ENCODE peak calls at places on chromosomes 7 and 10, in five cellular contexts. P is cardiac muscle cell; B is adipocyte; L is IMR-90; Z is activated T-cell treated with anti-CD3 and anti-CD28 coated beads, Interleukin-2, amount 50 U/mL, for 4 hours. D is an unnamed sample.
A peak's percentile ranks its signal among the peaks of the same experiment; 100 is the strongest.

GRCh38 chr7:31488562-31489203 is 25.2 kb upstream of the ITPRID1 start:
- DNase-seq in P (peak; percentile 46), B (peak; percentile 1), L (no peak), Z (no peak), D (peak; percentile 12)

GRCh38 chr7:91149518-91149917 is 114.7 kb upstream of the FZD1 start:
- DNase-seq in B (peak; percentile 19), P (no peak), L (no peak), Z (no peak), D (peak; percentile 15)

GRCh38 chr7:36984710-36985308 is 260.5 kb upstream of the AOAH start:
- DNase-seq in B (no peak), L (no peak), P (no peak), Z (no peak), D (no peak)

GRCh38 chr10:46526682-46527038 is 29.8 kb downstream of the GPRIN2 start:
- DNase-seq in Z (no peak), B (no peak), P (no peak), L (no peak), D (no peak)

GRCh38 chr10:132464256-132465192 is 67.5 kb downstream of the PWWP2B start:
- DNase-seq in P (peak; percentile 71), B (no peak), Z (no peak), L (no peak), D (peak; percentile 39)

GRCh38 chr7:64314493-64315020 is 796 bp downstream of the ZNF736 start:
- DNase-seq in Z (no peak), B (no peak), P (no peak), L (no peak), D (no peak)

GRCh38 chr10:51879238-51879637 is 179.8 kb upstream of the CSTF2T start:
- DNase-seq in B (peak; percentile 98), L (peak; percentile 100), Z (no peak), P (peak; percentile 96), D (peak; percentile 100)

GRCh38 chr10:101075775-101076174 is 14.0 kb downstream of the KAZALD1 start:
- DNase-seq in Z (no peak), B (no peak), P (no peak), L (no peak), D (no peak)

GRCh38 chr10:67452892-67453291 is 243.1 kb downstream of the CTNNA3 start:
- DNase-seq in L (no peak), Z (no peak), B (no peak), P (no peak), D (no peak)

GRCh38 chr10:25028711-25029110 is 12.3 kb downstream of the THNSL1 start:
- DNase-seq in L (peak; percentile 32), P (no peak), B (no peak), Z (no peak), D (no peak)

GRCh38 chr10:79209831-79210230 is 137.4 kb upstream of the PPIF start:
- DNase-seq in P (no peak), B (no peak), L (no peak), Z (no peak), D (no peak)

GRCh38 chr10:132113206-132113605 is 47.5 kb downstream of the JAKMIP3 start:
- DNase-seq in P (no peak), B (no peak), Z (no peak), L (no peak), D (no peak)

GRCh38 chr7:74587435-74588126 is 69.9 kb upstream of the GTF2I start:
- DNase-seq in B (peak; percentile 95), L (peak; percentile 89), Z (no peak), P (peak; percentile 97), D (peak; percentile 85)

GRCh38 chr7:107012691-107013090 is 31.8 kb upstream of the PRKAR2B start:
- DNase-seq in L (no peak), Z (no peak), P (no peak), B (no peak), D (no peak)

GRCh38 chr10:5291501-5292195 is 73.1 kb upstream of the UCN3 start:
- DNase-seq in P (peak; percentile 90), L (peak; percentile 79), B (peak; percentile 84), Z (peak; percentile 48), D (peak; percentile 96)

GRCh38 chr7:128233471-128233870 is 7.6 kb upstream of the LEP start:
- DNase-seq in P (no peak), B (no peak), Z (no peak), L (no peak), D (no peak)

GRCh38 chr10:119726291-119727261 is 726 bp downstream of the INPP5F start:
- DNase-seq in P (no peak), B (no peak), Z (peak; percentile 29), L (no peak), D (no peak)

GRCh38 chr7:149838992-149839408 is 825 bp downstream of the ZNF862 start:
- DNase-seq in B (peak; percentile 40), L (peak; percentile 6), P (no peak), Z (no peak), D (peak; percentile 17)

GRCh38 chr7:157857578-157858075 is 520.8 kb downstream of the DNAJB6 start:
- DNase-seq in L (no peak), Z (no peak), P (no peak), B (no peak), D (no peak)

GRCh38 chr10:119654540-119654939 is 3.4 kb downstream of the BAG3 start:
- DNase-seq in B (no peak), P (peak; percentile 33), Z (no peak), L (no peak), D (no peak)

GRCh38 chr10:31884386-31884785 is 44.2 kb downstream of the ARHGAP12 start:
- DNase-seq in P (no peak), Z (no peak), L (no peak), B (no peak), D (no peak)

GRCh38 chr10:26844381-26844780 is 16.4 kb downstream of the ABI1 start:
- DNase-seq in B (no peak), L (no peak), P (no peak), Z (no peak), D (no peak)

GRCh38 chr10:93412801-93413200 is 69.3 kb downstream of the MYOF start:
- DNase-seq in B (no peak), P (no peak), Z (no peak), L (no peak), D (no peak)

GRCh38 chr10:129467346-129468119 is 492 bp downstream of the MGMT start:
- DNase-seq in L (peak; percentile 4), Z (no peak), P (peak; percentile 47), B (peak; percentile 7), D (peak; percentile 29)

GRCh38 chr10:20446794-20447193 is 450.3 kb downstream of the NEBL start:
- DNase-seq in B (no peak), Z (no peak), L (no peak), P (no peak), D (no peak)

GRCh38 chr10:87659571-87660483 is at the start of gene PAPSS2:
- DNase-seq in L (peak; percentile 68), P (peak; percentile 83), Z (no peak), B (peak; percentile 82), D (peak; percentile 73)

GRCh38 chr7:70047891-70048448 is 449.7 kb downstream of the AUTS2 start:
- DNase-seq in P (peak; percentile 46), B (peak; percentile 48), L (no peak), Z (no peak), D (peak; percentile 30)

GRCh38 chr10:126062132-126063032 is 166.0 kb downstream of the FANK1 start:
- DNase-seq in Z (no peak), P (peak; percentile 91), B (peak; percentile 98), L (peak; percentile 98), D (peak; percentile 98)

GRCh38 chr10:59622320-59622901 is 87.2 kb downstream of the SLC16A9 start:
- DNase-seq in B (peak; percentile 67), L (peak; percentile 61), P (peak; percentile 73), Z (no peak), D (peak; percentile 64)

GRCh38 chr7:42155836-42156540 is 81.0 kb downstream of the GLI3 start:
- DNase-seq in P (peak; percentile 3), B (peak; percentile 25), L (peak; percentile 31), Z (no peak), D (peak; percentile 67)

GRCh38 chr10:126218174-126218573 is 170.1 kb downstream of the ADAM12 start:
- DNase-seq in Z (no peak), B (no peak), L (no peak), P (no peak), D (no peak)

GRCh38 chr7:131090866-131091692 is 236.6 kb upstream of the MKLN1 start:
- DNase-seq in Z (no peak), L (no peak), B (no peak), P (peak; percentile 14), D (no peak)

GRCh38 chr7:28750981-28751380 is 207.1 kb downstream of the TRIL start:
- DNase-seq in P (no peak), Z (no peak), B (no peak), L (no peak), D (no peak)